ENCODE peak calls at places on chromosomes 3 and 15, in seven cellular contexts. B is GM13977; F is T-cell; H is Daoy; A is activated CD8-positive, alpha-beta T cell treated with anti-CD3 and anti-CD28 coated beads for 36 hours; C is AG09319; K is fibroblast of the aortic adventitia. Y is an unnamed sample.

GRCh38 chr15:26712350-26712749 is 60.5 kb downstream of the GABRB3 start:
- DNase-seq in B (no peak), F (no peak), H (no peak), A (no peak), C (no peak), K (no peak), Y (no peak)

GRCh38 chr3:82957079-82957478 is 1195.6 kb upstream of the GBE1 start:
- DNase-seq in B (no peak), F (no peak), H (no peak), A (no peak), C (no peak), K (no peak), Y (no peak)

GRCh38 chr3:171974986-171975837 is 64.2 kb upstream of the FNDC3B start:
- DNase-seq in B (no peak), F (no peak), H (no peak), A (no peak), C (no peak), K (peak), Y (no peak)

GRCh38 chr3:72997421-72997961 is 880 bp downstream of the PPP4R2 start:
- DNase-seq in B (peak), F (peak), H (peak), A (peak), C (peak), K (peak), Y (peak)

GRCh38 chr3:161107311-161107710 is 2.2 kb upstream of the B3GALNT1 start:
- DNase-seq in B (no peak), F (no peak), H (no peak), A (no peak), C (no peak), K (no peak), Y (no peak)

GRCh38 chr3:100810671-100811070 is 101.4 kb downstream of the TFG start:
- DNase-seq in B (no peak), F (no peak), H (no peak), A (no peak), C (peak), K (peak), Y (no peak)

GRCh38 chr3:72214065-72215048 is 429.4 kb upstream of the PROK2 start:
- DNase-seq in B (no peak), F (no peak), H (no peak), A (no peak), C (no peak), K (no peak), Y (no peak)

GRCh38 chr3:4421121-4421520 is 45.9 kb downstream of the SUMF1 start:
- DNase-seq in B (peak), F (no peak), H (peak), A (peak), C (no peak), K (peak), Y (no peak)

GRCh38 chr3:185175370-185175987 is 22.6 kb upstream of the C3orf70 start:
- DNase-seq in B (peak), F (no peak), H (peak), A (no peak), C (no peak), K (no peak), Y (peak)

GRCh38 chr3:160921020-160921635 is 165.1 kb downstream of the PPM1L start:
- DNase-seq in B (peak), F (no peak), H (peak), A (peak), C (peak), K (peak), Y (no peak)

GRCh38 chr3:174170248-174170647 is 688.9 kb upstream of the NAALADL2 start:
- DNase-seq in B (no peak), F (no peak), H (peak), A (no peak), C (no peak), K (no peak), Y (no peak)

GRCh38 chr15:67036775-67037555 is 28.4 kb upstream of the SMAD3 start:
- DNase-seq in B (peak), F (no peak), H (peak), A (no peak), C (no peak), K (no peak), Y (no peak)

GRCh38 chr3:188631291-188632010 is 477.5 kb downstream of the LPP start:
- DNase-seq in B (no peak), F (no peak), H (peak), A (no peak), C (peak), K (peak), Y (no peak)

GRCh38 chr3:66195347-66195783 is 25.4 kb upstream of the SLC25A26 start:
- DNase-seq in B (peak), F (no peak), H (peak), A (peak), C (peak), K (peak), Y (no peak)

GRCh38 chr15:99361541-99362185 is 110.4 kb downstream of the LRRC28 start:
- DNase-seq in B (no peak), F (no peak), H (no peak), A (no peak), C (no peak), K (peak), Y (no peak)

GRCh38 chr3:25397150-25397549 is 30.9 kb upstream of the RARB start:
- DNase-seq in B (no peak), F (no peak), H (no peak), A (no peak), C (no peak), K (no peak), Y (no peak)

GRCh38 chr3:150840733-150841515 is 64.3 kb downstream of the MINDY4B start:
- DNase-seq in B (no peak), F (no peak), H (no peak), A (peak), C (no peak), K (no peak), Y (no peak)

GRCh38 chr3:122794483-122794778 is 438 bp upstream of the SLC49A4 start:
- DNase-seq in B (no peak), F (no peak), H (no peak), A (no peak), C (no peak), K (peak), Y (no peak)

GRCh38 chr3:125641901-125642300 is 46.6 kb upstream of the OSBPL11 start:
- DNase-seq in B (no peak), F (no peak), H (no peak), A (no peak), C (no peak), K (peak), Y (no peak)

GRCh38 chr3:42746455-42747450 is 26.3 kb downstream of the CCDC13 start:
- DNase-seq in B (no peak), F (no peak), H (no peak), A (no peak), C (peak), K (no peak), Y (no peak)

GRCh38 chr3:43876648-43877047 is 185.9 kb downstream of the ABHD5 start:
- DNase-seq in B (no peak), F (no peak), H (no peak), A (no peak), C (no peak), K (no peak), Y (no peak)

Y was measured in MM.1S.